ENCODE peak calls at places on chromosome 9, in five cellular contexts. R is GM10248, X is mesothelial cell of epicardium, V is Peyer's patch, U is GM06990. L is an unnamed sample.

GRCh38 chr9:107557236-107557990 is 67.8 kb upstream of the KLF4 start:
- DNase-seq in R (no peak), X (no peak), V (no peak), U (no peak), L (no peak)

GRCh38 chr9:127393680-127394079 is 3.3 kb upstream of the SLC2A8 start:
- DNase-seq in R (no peak), X (peak; percentile 14), V (no peak), U (no peak), L (no peak)

GRCh38 chr9:113705938-113706519 is 170.1 kb upstream of the ZNF618 start:
- DNase-seq in R (no peak), X (no peak), V (no peak), U (no peak), L (no peak)

GRCh38 chr9:99859395-99859980 is 37.8 kb downstream of the NR4A3 start:
- DNase-seq in R (no peak), X (no peak), V (no peak), U (no peak), L (no peak)

GRCh38 chr9:22169243-22169642 is 160.1 kb upstream of the CDKN2B start:
- DNase-seq in R (no peak), X (no peak), V (no peak), U (no peak), L (no peak)

GRCh38 chr9:75685059-75685458 is 205.4 kb upstream of the PCSK5 start:
- DNase-seq in R (no peak), X (no peak), V (no peak), U (no peak), L (no peak)

GRCh38 chr9:81594415-81594814 is 94.9 kb downstream of the TLE1 start:
- DNase-seq in R (no peak), X (no peak), V (no peak), U (no peak), L (no peak)

GRCh38 chr9:128503870-128504269 is 649 bp upstream of the GLE1 start:
- DNase-seq in R (no peak), X (no peak), V (peak; percentile 18), U (peak; percentile 15), L (no peak)

GRCh38 chr9:75957095-75957494 is 66.6 kb downstream of the PCSK5 start:
- DNase-seq in R (no peak), X (no peak), V (no peak), U (no peak), L (no peak)

GRCh38 chr9:131960805-131961495 is 118.7 kb downstream of the MED27 start:
- DNase-seq in R (no peak), X (no peak), V (no peak), U (no peak), L (no peak)

GRCh38 chr9:137150485-137151060 is 11.6 kb downstream of the GRIN1 start:
- DNase-seq in R (peak; percentile 89), X (no peak), V (no peak), U (peak; percentile 81), L (no peak)

GRCh38 chr9:14236586-14236985 is 77.4 kb downstream of the NFIB start:
- DNase-seq in R (no peak), X (no peak), V (no peak), U (no peak), L (no peak)

DNA sequence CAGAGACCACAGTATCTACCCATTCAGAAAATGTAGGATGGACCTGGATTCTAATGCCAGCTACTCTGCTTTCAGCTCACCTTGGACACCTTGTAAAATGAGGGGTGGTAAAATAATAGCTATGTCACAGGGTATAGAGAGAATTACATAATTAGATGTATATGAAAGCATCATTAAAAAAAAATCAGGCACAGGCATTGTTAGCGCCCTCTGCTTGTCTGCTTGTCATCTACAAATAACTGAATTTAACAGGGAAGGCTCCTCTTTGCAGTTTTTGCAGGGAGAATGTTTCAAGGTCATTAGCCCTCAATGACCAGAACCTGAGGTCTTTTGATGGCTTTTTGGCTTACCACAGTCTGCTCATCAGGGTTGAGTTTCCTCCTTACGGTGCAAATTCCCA is 58.0 kb downstream of the GPR21 start:
- DNase-seq in R (no peak), X (no peak), V (no peak), U (no peak), L (no peak)
- TF ChIP-seq CTCF in R (peak; percentile 26), X (no peak), V (no peak), U (peak; percentile 39), L (no peak)

GRCh38 chr9:91562412-91562811 is 138.8 kb upstream of the NFIL3 start:
- DNase-seq in R (no peak), X (no peak), V (no peak), U (no peak), L (no peak)
- TF ChIP-seq CTCF in R (no peak), X (no peak), V (no peak), U (no peak), L (no peak)

GRCh38 chr9:8070779-8071444 is 271.3 kb upstream of the DMAC1 start:
- DNase-seq in R (no peak), X (no peak), V (no peak), U (no peak), L (peak; percentile 75)
- TF ChIP-seq CTCF in R (no peak), X (no peak), V (no peak), U (no peak), L (no peak)

GRCh38 chr9:17531642-17532254 is 47.1 kb upstream of the SH3GL2 start:
- DNase-seq in R (peak; percentile 54), X (peak; percentile 63), V (no peak), U (no peak), L (peak; percentile 50)

GRCh38 chr9:17532461-17532860 is 46.4 kb upstream of the SH3GL2 start:
- DNase-seq in R (no peak), X (no peak), V (no peak), U (no peak), L (no peak)

GRCh38 chr9:17528859-17529258 is 50.0 kb upstream of the SH3GL2 start:
- DNase-seq in R (no peak), X (no peak), V (no peak), U (no peak), L (no peak)
- TF ChIP-seq CTCF in R (no peak), X (peak; percentile 51), V (no peak), U (peak; percentile 1), L (peak; percentile 37)

GRCh38 chr9:35658894-35659220 is 765 bp downstream of the CCDC107 start:
- DNase-seq in R (no peak), X (no peak), V (no peak), U (no peak), L (no peak)

GRCh38 chr9:35658144-35658893 is at the start of gene CCDC107:
- DNase-seq in R (peak; percentile 97), X (peak; percentile 93), V (peak; percentile 84), U (peak; percentile 90), L (peak; percentile 92)

GRCh38 chr9:35656340-35656739 is 1.5 kb downstream of the RMRP start:
- DNase-seq in R (no peak), X (no peak), V (no peak), U (no peak), L (no peak)

GRCh38 chr9:35656841-35657326 is 935 bp downstream of the RMRP start:
- DNase-seq in R (no peak), X (no peak), V (no peak), U (no peak), L (no peak)

GRCh38 chr9:35657327-35658143 is at the start of gene RMRP:
- DNase-seq in R (peak; percentile 92), X (peak; percentile 95), V (peak; percentile 92), U (peak; percentile 94), L (peak; percentile 91)
- TF ChIP-seq CTCF in R (no peak), X (no peak), V (no peak), U (peak; percentile 19), L (no peak)

GRCh38 chr9:115765060-115765459 is 388.5 kb upstream of the PAPPA start:
- DNase-seq in R (no peak), X (no peak), V (no peak), U (no peak), L (no peak)
- TF ChIP-seq CTCF in R (no peak), X (no peak), V (no peak), U (no peak), L (no peak)

GRCh38 chr9:5264219-5264595 is 33.0 kb downstream of the INSL4 start:
- DNase-seq in R (no peak), X (no peak), V (no peak), U (no peak), L (no peak)

GRCh38 chr9:5269249-5269715 is 35.2 kb downstream of the RLN2 start:
- DNase-seq in R (no peak), X (no peak), V (no peak), U (no peak), L (no peak)

GRCh38 chr9:5265939-5266338 is 34.7 kb downstream of the INSL4 start:
- DNase-seq in R (no peak), X (no peak), V (no peak), U (peak; percentile 3), L (no peak)

GRCh38 chr9:5263568-5264218 is 32.5 kb downstream of the INSL4 start:
- DNase-seq in R (no peak), X (no peak), V (no peak), U (no peak), L (no peak)
- TF ChIP-seq CTCF in R (no peak), X (no peak), V (no peak), U (peak; percentile 24), L (no peak)

DNA sequence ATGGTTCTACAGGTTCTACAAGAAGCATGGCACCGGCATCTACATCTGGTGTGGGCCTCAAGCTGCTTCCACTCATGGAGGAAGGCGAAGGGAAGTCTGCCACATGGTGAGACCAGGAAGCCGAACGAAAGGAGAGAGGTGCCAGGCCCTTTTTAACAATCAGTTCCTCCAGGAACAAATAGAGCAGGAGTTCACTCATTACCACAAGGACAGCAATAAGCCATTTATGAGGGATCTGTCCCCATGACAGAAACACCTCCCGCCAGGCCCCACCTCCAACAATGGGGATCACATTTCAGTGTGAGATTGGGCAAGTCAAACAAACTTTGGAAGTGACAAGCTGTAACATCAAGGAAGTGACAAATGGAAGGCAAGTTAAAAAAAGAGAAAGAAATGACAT is 95.5 kb upstream of the PTPN3 start:
- DNase-seq in R (no peak), X (no peak), V (no peak), U (no peak), L (no peak)
- TF ChIP-seq CTCF in R (no peak), X (no peak), V (no peak), U (no peak), L (no peak)